ENCODE peak calls at places on chromosome 20, in five cellular contexts. F, W, U, L and G are unnamed samples.

GRCh38 chr20:542777-543368 is 717 bp downstream of the CSNK2A1 start:
- DNase-seq in U (peak; percentile 38), W (no peak), L (no peak), F (no peak), G (peak; percentile 55)

GRCh38 chr20:11473971-11474370 is 443.7 kb upstream of the BTBD3 start:
- DNase-seq in F (no peak), L (no peak), U (no peak), W (no peak), G (no peak)

GRCh38 chr20:5065489-5066383 is 54.0 kb downstream of the PCNA start:
- DNase-seq in W (peak; percentile 97), L (no peak), U (peak; percentile 97), F (no peak), G (peak; percentile 89)

GRCh38 chr20:53990768-53991472 is 79.5 kb downstream of the BCAS1 start:
- DNase-seq in L (no peak), F (no peak), U (no peak), W (no peak), G (no peak)

GRCh38 chr20:7859371-7859802 is 80.9 kb downstream of the HAO1 start:
- DNase-seq in L (no peak), U (peak; percentile 76), W (peak; percentile 63), F (peak; percentile 41), G (no peak)

GRCh38 chr20:53938739-53939138 is 131.7 kb downstream of the BCAS1 start:
- DNase-seq in W (no peak), F (no peak), L (no peak), U (no peak), G (no peak)

GRCh38 chr20:57439432-57439831 is 48.2 kb downstream of the RBM38 start:
- DNase-seq in F (no peak), L (peak; percentile 92), U (peak; percentile 48), W (no peak), G (peak; percentile 95)

GRCh38 chr20:20360464-20360863 is 7.4 kb upstream of the INSM1 start:
- DNase-seq in F (peak; percentile 70), L (no peak), W (peak; percentile 81), U (peak; percentile 66), G (peak; percentile 53)

GRCh38 chr20:48326868-48327267 is 500.9 kb downstream of the PREX1 start:
- DNase-seq in W (no peak), L (no peak), F (no peak), U (no peak), G (no peak)

GRCh38 chr20:50704971-50705370 is 13.6 kb upstream of the RIPOR3 start:
- DNase-seq in F (no peak), U (peak; percentile 37), L (no peak), W (peak; percentile 49), G (no peak)

GRCh38 chr20:25867776-25868649 is 171.4 kb upstream of the ZNF337 start:
- DNase-seq in W (peak; percentile 78), F (peak; percentile 77), L (no peak), U (peak; percentile 75), G (peak; percentile 93)

GRCh38 chr20:722822-723644 is 45.3 kb downstream of the SLC52A3 start:
- DNase-seq in F (no peak), L (no peak), U (no peak), W (no peak), G (no peak)

GRCh38 chr20:14336667-14337066 is 745 bp downstream of the FLRT3 start:
- DNase-seq in F (peak; percentile 65), W (no peak), L (no peak), U (peak; percentile 56), G (peak; percentile 14)

GRCh38 chr20:24705486-24705885 is 236.1 kb downstream of the SYNDIG1 start:
- DNase-seq in F (no peak), W (no peak), L (no peak), U (no peak), G (no peak)

GRCh38 chr20:46752639-46753235 is 43.3 kb downstream of the SLC2A10 start:
- DNase-seq in F (peak; percentile 81), L (peak; percentile 61), W (peak; percentile 53), U (peak; percentile 58), G (no peak)

GRCh38 chr20:47468290-47469050 is 33.2 kb upstream of the NCOA3 start:
- DNase-seq in F (no peak), U (no peak), L (no peak), W (no peak), G (no peak)

GRCh38 chr20:40286991-40287531 is 402.0 kb downstream of the MAFB start:
- DNase-seq in F (no peak), L (peak; percentile 94), W (no peak), U (no peak), G (peak; percentile 32)

GRCh38 chr20:18416478-18416877 is 50.4 kb downstream of the DZANK1 start:
- DNase-seq in L (no peak), U (no peak), F (no peak), W (no peak), G (no peak)

GRCh38 chr20:43323592-43323991 is 133.9 kb upstream of the PTPRT start:
- DNase-seq in L (no peak), W (no peak), F (no peak), U (no peak), G (no peak)

GRCh38 chr20:49323622-49324238 is 45.9 kb upstream of the ZNFX1 start:
- DNase-seq in F (no peak), L (no peak), W (peak; percentile 80), U (peak; percentile 67), G (no peak)

GRCh38 chr20:45538209-45538798 is 978 bp downstream of the WFDC6 start:
- DNase-seq in W (no peak), F (no peak), L (no peak), U (peak; percentile 1), G (no peak)

GRCh38 chr20:56247954-56248782 is at the start of gene MC3R:
- DNase-seq in F (no peak), W (peak; percentile 27), U (peak; percentile 60), L (peak; percentile 60), G (peak; percentile 80)

GRCh38 chr20:33521461-33521860 is 31.6 kb downstream of the CBFA2T2 start:
- DNase-seq in W (no peak), U (no peak), L (no peak), F (peak; percentile 89), G (no peak)

GRCh38 chr20:57393321-57394086 is 2.3 kb downstream of the RBM38 start:
- DNase-seq in F (no peak), W (no peak), L (no peak), U (peak; percentile 46), G (no peak)

GRCh38 chr20:37901280-37901666 is 1.7 kb upstream of the VSTM2L start:
- DNase-seq in F (no peak), L (no peak), W (no peak), U (no peak), G (no peak)

GRCh38 chr20:18588554-18589043 is 745 bp downstream of the DTD1 start:
- DNase-seq in U (no peak), F (no peak), L (no peak), W (no peak), G (no peak)

GRCh38 chr20:53582574-53583351 is 10.9 kb downstream of the ZNF217 start:
- DNase-seq in L (peak; percentile 34), U (peak; percentile 83), F (no peak), W (peak; percentile 78), G (peak; percentile 16)

GRCh38 chr20:36728986-36729385 is 16.9 kb downstream of the NDRG3 start:
- DNase-seq in U (peak; percentile 70), L (no peak), F (no peak), W (no peak), G (no peak)

GRCh38 chr20:10469599-10469998 is 34.5 kb downstream of the SLX4IP start:
- DNase-seq in F (peak; percentile 68), W (peak; percentile 67), L (no peak), U (peak; percentile 70), G (no peak)

GRCh38 chr20:12028771-12029170 is 111.1 kb downstream of the BTBD3 start:
- DNase-seq in U (no peak), L (no peak), W (no peak), F (no peak), G (no peak)

GRCh38 chr20:45095753-45096371 is 5.1 kb downstream of the KCNS1 start:
- DNase-seq in W (peak; percentile 70), L (no peak), F (no peak), U (peak; percentile 65), G (peak; percentile 21)

GRCh38 chr20:58188496-58188895 is 40.0 kb downstream of the ANKRD60 start:
- DNase-seq in W (no peak), F (no peak), U (no peak), L (no peak), G (no peak)

GRCh38 chr20:40843251-40843650 is 154.2 kb upstream of the MAFB start:
- DNase-seq in U (no peak), F (no peak), L (no peak), W (no peak), G (no peak)

GRCh38 chr20:46139243-46139889 is 21.3 kb downstream of the CD40 start:
- DNase-seq in L (no peak), F (peak; percentile 7), U (no peak), W (no peak), G (no peak)

GRCh38 chr20:53739799-53740785 is 146.5 kb upstream of the ZNF217 start:
- DNase-seq in U (peak; percentile 28), L (no peak), W (no peak), F (peak; percentile 44), G (no peak)

GRCh38 chr20:12294684-12295083 is 377.0 kb downstream of the BTBD3 start:
- DNase-seq in U (no peak), W (no peak), F (no peak), L (no peak), G (no peak)

GRCh38 chr20:24443436-24443835 is 26.0 kb upstream of the SYNDIG1 start:
- DNase-seq in U (no peak), W (no peak), F (no peak), L (no peak), G (no peak)

GRCh38 chr20:19660808-19661378 is 97.2 kb upstream of the RIN2 start:
- DNase-seq in L (no peak), U (no peak), F (no peak), W (no peak), G (no peak)